ENCODE peak calls at places on chromosomes 12 and 14, in five cellular contexts. M is WTC11, D is cardiac muscle cell, N is choroid plexus epithelial cell, F is HFF-Myc. K is an unnamed sample.

GRCh38 chr12:122836027-122836921 is 1.0 kb downstream of the HIP1R start:
- DNase-seq in M (no peak), D (peak), N (no peak), F (no peak), K (no peak)

GRCh38 chr12:49842519-49843352 is at the start of gene BCDIN3D:
- DNase-seq in M (peak), D (peak), N (peak), F (peak), K (peak)

GRCh38 chr12:57465747-57466505 is 6.3 kb downstream of the GLI1 start:
- DNase-seq in M (no peak), D (no peak), N (no peak), F (no peak), K (no peak)

GRCh38 chr14:85190251-85190650 is 339.7 kb upstream of the FLRT2 start:
- DNase-seq in M (no peak), D (no peak), N (no peak), F (no peak), K (no peak)

GRCh38 chr12:18261273-18261672 is at the start of gene PIK3C2G:
- DNase-seq in M (no peak), D (no peak), N (no peak), F (no peak), K (no peak)

GRCh38 chr12:112792306-112792705 is 758 bp downstream of the RPH3A start:
- DNase-seq in M (no peak), D (no peak), N (no peak), F (no peak), K (no peak)

GRCh38 chr14:75879031-75879430 is 102.8 kb downstream of the TGFB3 start:
- DNase-seq in M (no peak), D (no peak), N (peak), F (no peak), K (no peak)

GRCh38 chr12:14326699-14327098 is 38.8 kb upstream of the ATF7IP start:
- DNase-seq in M (no peak), D (no peak), N (peak), F (no peak), K (no peak)

GRCh38 chr12:71046215-71046614 is 111.6 kb downstream of the TSPAN8 start:
- DNase-seq in M (no peak), D (no peak), N (peak), F (no peak), K (no peak)

GRCh38 chr14:43168374-43168925 is 1338.6 kb downstream of the FSCB start:
- DNase-seq in M (no peak), D (no peak), N (no peak), F (no peak), K (no peak)

GRCh38 chr14:95769976-95770375 is 56.1 kb upstream of the TCL1A start:
- DNase-seq in M (no peak), D (no peak), N (no peak), F (no peak), K (no peak)

GRCh38 chr14:77657244-77657643 is 40.8 kb upstream of the SPTLC2 start:
- DNase-seq in M (no peak), D (no peak), N (no peak), F (no peak), K (no peak)

GRCh38 chr14:77649326-77649725 is 32.9 kb upstream of the SPTLC2 start:
- DNase-seq in M (no peak), D (no peak), N (no peak), F (no peak), K (no peak)

GRCh38 chr14:77654001-77654431 is 37.6 kb upstream of the SPTLC2 start:
- DNase-seq in M (no peak), D (no peak), N (no peak), F (no peak), K (no peak)

GRCh38 chr14:77648520-77649200 is 32.2 kb upstream of the SPTLC2 start:
- DNase-seq in M (no peak), D (no peak), N (no peak), F (no peak), K (no peak)

GRCh38 chr14:77653473-77653872 is 37.0 kb upstream of the SPTLC2 start:
- DNase-seq in M (peak), D (no peak), N (no peak), F (no peak), K (no peak)
- TF ChIP-seq CTCF in M (no peak), D (peak), N (peak), F (no peak), K (peak)

GRCh38 chr12:75816892-75817291 is 214.7 kb downstream of the PHLDA1 start:
- DNase-seq in M (no peak), D (no peak), N (peak), F (peak), K (no peak)
- TF ChIP-seq CTCF in M (no peak), D (no peak), N (no peak), F (no peak), K (no peak)

GRCh38 chr14:100440207-100440631 is 117.1 kb downstream of the SLC25A47 start:
- DNase-seq in M (peak), D (peak), N (peak), F (no peak), K (peak)
- TF ChIP-seq CTCF in M (no peak), D (peak), N (peak), F (peak), K (peak)

GRCh38 chr12:7716391-7716790 is 5.2 kb downstream of the DPPA3 start:
- DNase-seq in M (no peak), D (peak), N (no peak), F (no peak), K (no peak)
- TF ChIP-seq CTCF in M (no peak), D (no peak), N (no peak), F (no peak), K (peak)

DNA sequence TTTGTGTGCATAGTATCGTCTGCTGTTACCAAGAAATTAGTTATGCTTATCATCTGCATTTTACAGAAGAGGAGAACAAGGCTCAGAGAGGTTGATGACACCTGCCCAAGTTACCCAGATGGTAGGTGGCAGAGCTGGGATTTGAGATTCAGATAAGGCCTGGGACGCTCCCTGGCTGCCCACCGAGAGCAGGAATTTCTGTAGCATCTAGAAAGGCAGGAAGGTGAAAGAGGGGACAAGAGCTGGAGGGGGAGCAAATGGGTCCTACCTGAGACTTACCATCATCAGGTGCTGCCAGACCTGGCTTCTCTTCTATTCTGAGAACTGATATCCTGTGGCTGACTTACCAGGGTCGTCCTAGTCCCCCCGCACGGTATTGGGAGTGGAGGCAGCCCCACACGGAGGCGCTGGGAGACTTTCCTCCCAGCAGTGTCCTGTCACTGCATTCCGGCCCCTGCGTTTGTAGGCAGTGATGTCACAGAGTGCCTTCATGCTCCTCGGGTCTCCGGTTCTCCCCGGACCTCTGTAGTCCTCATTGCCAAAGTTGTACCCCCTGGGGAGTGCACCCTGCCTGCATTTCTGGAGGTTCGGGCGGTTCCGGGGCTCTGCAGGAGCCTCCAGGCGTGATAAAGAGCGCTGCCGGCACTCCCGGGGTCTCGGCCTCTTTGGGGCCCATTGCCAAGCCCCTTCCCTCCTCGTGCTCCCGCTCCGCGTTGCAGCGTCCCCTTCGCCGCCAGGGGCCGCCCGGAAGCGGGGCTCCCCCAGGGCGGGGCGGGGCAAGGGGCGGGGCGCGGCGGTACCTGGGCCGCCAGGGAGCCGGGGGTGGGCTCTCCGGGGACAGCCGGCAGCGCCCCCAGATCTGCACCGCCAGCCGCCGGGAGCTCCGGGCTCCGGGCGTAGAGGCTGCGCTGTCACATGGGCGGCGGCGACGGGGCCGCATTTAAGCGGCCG is at the start of gene CABP1:
- DNase-seq in M (peak), D (peak), N (no peak), F (no peak), K (peak)
- TF ChIP-seq CTCF in M (no peak), D (no peak), N (peak), F (peak), K (peak)

GRCh38 chr14:22492601-22493000 is 96.4 kb downstream of the DAD1 start:
- DNase-seq in M (no peak), D (no peak), N (no peak), F (no peak), K (no peak)

GRCh38 chr14:22494486-22495135 is 94.4 kb downstream of the DAD1 start:
- DNase-seq in M (no peak), D (no peak), N (no peak), F (no peak), K (no peak)

GRCh38 chr14:22493143-22493542 is 95.9 kb downstream of the DAD1 start:
- DNase-seq in M (no peak), D (no peak), N (no peak), F (no peak), K (no peak)

GRCh38 chr14:22491683-22492483 is 97.1 kb downstream of the DAD1 start:
- DNase-seq in M (no peak), D (no peak), N (no peak), F (no peak), K (no peak)

DNA sequence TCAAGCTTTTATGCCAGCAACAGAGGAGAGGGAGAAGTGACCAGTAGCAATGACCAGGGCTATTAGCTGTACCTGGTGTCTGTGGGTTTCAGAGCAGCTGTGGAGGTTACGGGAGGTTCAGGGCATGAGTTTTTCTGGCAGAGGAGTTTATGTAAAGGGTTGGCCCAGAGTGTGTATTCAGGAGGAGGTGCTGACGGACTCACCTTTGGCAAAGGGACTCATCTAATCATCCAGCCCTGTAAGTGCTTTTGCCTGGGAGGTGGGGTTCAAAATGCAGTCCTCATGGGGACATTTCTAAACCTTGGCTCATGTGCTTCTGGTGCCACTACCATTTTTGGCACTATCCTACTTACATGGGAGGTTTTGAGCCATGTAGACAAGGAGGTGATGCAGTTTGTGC is 95.3 kb downstream of the DAD1 start:
- DNase-seq in M (no peak), D (no peak), N (no peak), F (no peak), K (no peak)
- TF ChIP-seq CTCF in M (no peak), D (no peak), N (no peak), F (no peak), K (no peak)

GRCh38 chr12:90013409-90013808 is 304.8 kb upstream of the ATP2B1 start:
- DNase-seq in M (no peak), D (no peak), N (peak), F (no peak), K (no peak)
- TF ChIP-seq CTCF in M (no peak), D (peak), N (peak), F (peak), K (no peak)